ENCODE peak calls at places on chromosomes 3 and 15, in nine cellular contexts. One of them, this sample, is unnamed.

GRCh38 chr3:186506191-186506739 is 37.9 kb downstream of the CRYGS start:
- DNase-seq in neural crest cell: no peak
- DNase-seq in T-cell: no peak
- DNase-seq in activated T-helper 1 cell treated with anti-CD3 and anti-CD28 coated beads, Interleukin-2, amount 50 U/mL, for 16 hours: no peak
- DNase-seq in cerebellum: no peak
- DNase-seq in Daoy: no peak
- DNase-seq in mammary epithelial cell: no peak
- DNase-seq in astrocyte: no peak
- DNase-seq in activated CD8-positive, alpha-beta memory T cell treated with anti-CD3 and anti-CD28 coated beads, Interleukin-2, amount 50 U/mL, for 48 hours: no peak
- DNase-seq in this sample: no peak

GRCh38 chr15:96807361-96807760 is 476.9 kb downstream of the NR2F2 start:
- DNase-seq in cerebellum: no peak
- DNase-seq in activated T-helper 1 cell treated with anti-CD3 and anti-CD28 coated beads, Interleukin-2, amount 50 U/mL, for 16 hours: no peak
- DNase-seq in T-cell: no peak
- DNase-seq in astrocyte: no peak
- DNase-seq in Daoy: no peak
- DNase-seq in mammary epithelial cell: no peak
- DNase-seq in activated CD8-positive, alpha-beta memory T cell treated with anti-CD3 and anti-CD28 coated beads, Interleukin-2, amount 50 U/mL, for 48 hours: no peak
- DNase-seq in neural crest cell: no peak
- DNase-seq in this sample: no peak

GRCh38 chr3:179967622-179968021 is 69.1 kb downstream of the PEX5L start:
- DNase-seq in activated T-helper 1 cell treated with anti-CD3 and anti-CD28 coated beads, Interleukin-2, amount 50 U/mL, for 16 hours: no peak
- DNase-seq in Daoy: peak; percentile 72
- DNase-seq in activated CD8-positive, alpha-beta memory T cell treated with anti-CD3 and anti-CD28 coated beads, Interleukin-2, amount 50 U/mL, for 48 hours: no peak
- DNase-seq in T-cell: no peak
- DNase-seq in neural crest cell: no peak
- DNase-seq in astrocyte: peak; percentile 81
- DNase-seq in mammary epithelial cell: peak; percentile 14
- DNase-seq in cerebellum: no peak
- DNase-seq in this sample: no peak

GRCh38 chr3:52435246-52436101 is 9.4 kb downstream of the SEMA3G start:
- DNase-seq in cerebellum: no peak
- DNase-seq in astrocyte: no peak
- DNase-seq in T-cell: no peak
- DNase-seq in mammary epithelial cell: no peak
- DNase-seq in activated CD8-positive, alpha-beta memory T cell treated with anti-CD3 and anti-CD28 coated beads, Interleukin-2, amount 50 U/mL, for 48 hours: no peak
- DNase-seq in activated T-helper 1 cell treated with anti-CD3 and anti-CD28 coated beads, Interleukin-2, amount 50 U/mL, for 16 hours: no peak
- DNase-seq in Daoy: no peak
- DNase-seq in neural crest cell: no peak
- DNase-seq in this sample: no peak

GRCh38 chr3:138389144-138389601 is 40.8 kb downstream of the MRAS start:
- DNase-seq in Daoy: no peak
- DNase-seq in mammary epithelial cell: no peak
- DNase-seq in neural crest cell: no peak
- DNase-seq in activated T-helper 1 cell treated with anti-CD3 and anti-CD28 coated beads, Interleukin-2, amount 50 U/mL, for 16 hours: no peak
- DNase-seq in T-cell: no peak
- DNase-seq in astrocyte: peak; percentile 35
- DNase-seq in activated CD8-positive, alpha-beta memory T cell treated with anti-CD3 and anti-CD28 coated beads, Interleukin-2, amount 50 U/mL, for 48 hours: no peak
- DNase-seq in cerebellum: no peak
- DNase-seq in this sample: no peak

GRCh38 chr3:52333869-52334557 is 17.9 kb downstream of the DNAH1 start:
- DNase-seq in astrocyte: no peak
- DNase-seq in activated CD8-positive, alpha-beta memory T cell treated with anti-CD3 and anti-CD28 coated beads, Interleukin-2, amount 50 U/mL, for 48 hours: no peak
- DNase-seq in mammary epithelial cell: peak; percentile 45
- DNase-seq in Daoy: no peak
- DNase-seq in cerebellum: no peak
- DNase-seq in activated T-helper 1 cell treated with anti-CD3 and anti-CD28 coated beads, Interleukin-2, amount 50 U/mL, for 16 hours: no peak
- DNase-seq in neural crest cell: no peak
- DNase-seq in T-cell: no peak
- DNase-seq in this sample: no peak

GRCh38 chr3:33915796-33916589 is 117.6 kb downstream of the PDCD6IP start:
- DNase-seq in Daoy: peak; percentile 5
- DNase-seq in mammary epithelial cell: peak; percentile 43
- DNase-seq in cerebellum: peak; percentile 73
- DNase-seq in T-cell: no peak
- DNase-seq in activated CD8-positive, alpha-beta memory T cell treated with anti-CD3 and anti-CD28 coated beads, Interleukin-2, amount 50 U/mL, for 48 hours: no peak
- DNase-seq in astrocyte: peak; percentile 8
- DNase-seq in activated T-helper 1 cell treated with anti-CD3 and anti-CD28 coated beads, Interleukin-2, amount 50 U/mL, for 16 hours: no peak
- DNase-seq in neural crest cell: no peak
- DNase-seq in this sample: peak; percentile 26

GRCh38 chr3:171846594-171846993 is 3.4 kb downstream of the TMEM212 start:
- DNase-seq in Daoy: no peak
- DNase-seq in T-cell: no peak
- DNase-seq in astrocyte: peak; percentile 78
- DNase-seq in cerebellum: no peak
- DNase-seq in activated T-helper 1 cell treated with anti-CD3 and anti-CD28 coated beads, Interleukin-2, amount 50 U/mL, for 16 hours: no peak
- DNase-seq in neural crest cell: no peak
- DNase-seq in mammary epithelial cell: no peak
- DNase-seq in activated CD8-positive, alpha-beta memory T cell treated with anti-CD3 and anti-CD28 coated beads, Interleukin-2, amount 50 U/mL, for 48 hours: no peak
- DNase-seq in this sample: no peak

GRCh38 chr3:161310649-161311423 is 60.5 kb downstream of the SPTSSB start:
- DNase-seq in T-cell: peak; percentile 44
- DNase-seq in neural crest cell: no peak
- DNase-seq in activated CD8-positive, alpha-beta memory T cell treated with anti-CD3 and anti-CD28 coated beads, Interleukin-2, amount 50 U/mL, for 48 hours: peak; percentile 70
- DNase-seq in Daoy: no peak
- DNase-seq in mammary epithelial cell: no peak
- DNase-seq in activated T-helper 1 cell treated with anti-CD3 and anti-CD28 coated beads, Interleukin-2, amount 50 U/mL, for 16 hours: no peak
- DNase-seq in astrocyte: no peak
- DNase-seq in cerebellum: no peak
- DNase-seq in this sample: no peak

GRCh38 chr3:52299815-52300611 is 12.4 kb downstream of the GLYCTK start:
- DNase-seq in astrocyte: peak; percentile 24
- DNase-seq in activated CD8-positive, alpha-beta memory T cell treated with anti-CD3 and anti-CD28 coated beads, Interleukin-2, amount 50 U/mL, for 48 hours: no peak
- DNase-seq in cerebellum: peak; percentile 35
- DNase-seq in activated T-helper 1 cell treated with anti-CD3 and anti-CD28 coated beads, Interleukin-2, amount 50 U/mL, for 16 hours: no peak
- DNase-seq in Daoy: peak; percentile 57
- DNase-seq in mammary epithelial cell: peak; percentile 29
- DNase-seq in T-cell: no peak
- DNase-seq in neural crest cell: peak; percentile 20
- DNase-seq in this sample: peak; percentile 52

GRCh38 chr15:60679256-60679655 is 200.3 kb upstream of the ICE2 start:
- DNase-seq in astrocyte: peak; percentile 72
- DNase-seq in neural crest cell: no peak
- DNase-seq in cerebellum: no peak
- DNase-seq in activated T-helper 1 cell treated with anti-CD3 and anti-CD28 coated beads, Interleukin-2, amount 50 U/mL, for 16 hours: no peak
- DNase-seq in activated CD8-positive, alpha-beta memory T cell treated with anti-CD3 and anti-CD28 coated beads, Interleukin-2, amount 50 U/mL, for 48 hours: no peak
- DNase-seq in T-cell: no peak
- DNase-seq in mammary epithelial cell: no peak
- DNase-seq in Daoy: peak; percentile 7
- DNase-seq in this sample: no peak

This sample was measured in nephron progenitor cell.